ENCODE peak calls at places on chromosomes 16 and 17, in five cellular contexts. Y is colonic mucosa; S is trophoblast cell; P is effector memory CD4-positive, alpha-beta T cell; U is tibial artery. A is an unnamed sample.

GRCh38 chr17:43907425-43907981 is at the start of gene MPP2:
- DNase-seq in Y (peak; percentile 67), S (peak; percentile 47), P (peak; percentile 36), U (peak; percentile 85), A (peak; percentile 24)

GRCh38 chr17:29576214-29577008 is 7.9 kb downstream of the TP53I13 start:
- DNase-seq in Y (peak; percentile 17), S (no peak), P (no peak), U (peak; percentile 64), A (no peak)

GRCh38 chr17:40320771-40321501 is 12.0 kb downstream of the RARA start:
- DNase-seq in Y (peak; percentile 57), S (no peak), P (peak; percentile 65), U (peak; percentile 93), A (no peak)

GRCh38 chr17:9924735-9925191 is 19.7 kb upstream of the RCVRN start:
- DNase-seq in Y (no peak), S (peak; percentile 93), P (no peak), U (no peak), A (peak; percentile 37)

GRCh38 chr17:68195667-68196393 is 52.0 kb upstream of the AMZ2 start:
- DNase-seq in Y (no peak), S (peak; percentile 37), P (no peak), U (no peak), A (no peak)

GRCh38 chr16:23587726-23588125 is 8.4 kb downstream of the NDUFAB1 start:
- DNase-seq in Y (no peak), S (no peak), P (no peak), U (no peak), A (no peak)

GRCh38 chr17:70138309-70138865 is 30.9 kb upstream of the KCNJ2 start:
- DNase-seq in Y (no peak), S (peak; percentile 67), P (no peak), U (no peak), A (no peak)

GRCh38 chr17:78617371-78618061 is 40.3 kb upstream of the DNAH17 start:
- DNase-seq in Y (no peak), S (no peak), P (no peak), U (peak; percentile 68), A (no peak)

GRCh38 chr17:15332338-15332737 is 9.1 kb downstream of the TEKT3 start:
- DNase-seq in Y (no peak), S (no peak), P (no peak), U (no peak), A (no peak)

GRCh38 chr17:15657868-15658775 is 26.0 kb downstream of the TRIM16 start:
- DNase-seq in Y (no peak), S (peak; percentile 82), P (no peak), U (no peak), A (no peak)

GRCh38 chr16:19179890-19180490 is 11.9 kb downstream of the SYT17 start:
- DNase-seq in Y (peak; percentile 71), S (peak; percentile 63), P (no peak), U (peak; percentile 72), A (peak; percentile 73)

GRCh38 chr16:56514845-56515244 is 5.0 kb downstream of the BBS2 start:
- DNase-seq in Y (no peak), S (no peak), P (no peak), U (no peak), A (no peak)

DNA sequence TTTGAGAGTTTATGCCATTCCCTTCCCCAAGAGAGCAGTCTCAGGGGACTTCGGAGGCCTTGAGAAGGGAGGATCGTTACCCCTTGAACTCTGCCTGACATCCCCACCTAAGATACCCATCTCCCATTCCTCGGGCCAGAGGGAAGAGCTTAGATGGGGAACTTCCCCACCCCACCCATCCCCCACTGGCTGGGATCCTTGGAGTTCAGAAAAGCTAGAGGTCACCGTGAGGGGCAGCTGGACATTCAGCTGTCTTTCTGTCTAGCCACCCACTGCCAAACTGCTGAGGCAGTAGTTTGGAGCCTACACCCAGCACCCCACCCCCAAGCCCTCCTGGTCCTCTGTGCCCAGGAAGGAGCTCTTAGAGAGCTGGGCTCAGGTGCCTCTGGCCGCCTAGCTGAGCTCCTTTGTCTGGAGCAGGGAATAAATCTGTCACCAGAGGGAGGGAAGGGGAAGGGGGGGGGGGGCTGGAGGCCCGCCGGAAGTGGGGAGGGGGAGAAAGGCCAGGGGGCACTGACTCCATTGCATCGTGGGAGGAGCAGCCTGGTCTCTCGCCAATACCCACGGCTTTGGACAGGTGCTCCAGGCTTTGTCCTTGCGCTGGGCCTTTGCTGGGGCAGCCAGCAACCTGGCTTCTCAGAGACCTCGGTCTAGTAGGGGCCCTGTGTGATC is 1.0 kb downstream of the HSD11B2 start:
- DNase-seq in Y (peak; percentile 59), S (no peak), P (no peak), U (no peak), A (no peak)
- H3K27ac ChIP-seq in Y (peak overlapping the region; percentile 87), S (no peak overlapping the region), P (no peak overlapping the region), U (peak overlapping the region; percentile 53), A (no peak overlapping the region)

DNA sequence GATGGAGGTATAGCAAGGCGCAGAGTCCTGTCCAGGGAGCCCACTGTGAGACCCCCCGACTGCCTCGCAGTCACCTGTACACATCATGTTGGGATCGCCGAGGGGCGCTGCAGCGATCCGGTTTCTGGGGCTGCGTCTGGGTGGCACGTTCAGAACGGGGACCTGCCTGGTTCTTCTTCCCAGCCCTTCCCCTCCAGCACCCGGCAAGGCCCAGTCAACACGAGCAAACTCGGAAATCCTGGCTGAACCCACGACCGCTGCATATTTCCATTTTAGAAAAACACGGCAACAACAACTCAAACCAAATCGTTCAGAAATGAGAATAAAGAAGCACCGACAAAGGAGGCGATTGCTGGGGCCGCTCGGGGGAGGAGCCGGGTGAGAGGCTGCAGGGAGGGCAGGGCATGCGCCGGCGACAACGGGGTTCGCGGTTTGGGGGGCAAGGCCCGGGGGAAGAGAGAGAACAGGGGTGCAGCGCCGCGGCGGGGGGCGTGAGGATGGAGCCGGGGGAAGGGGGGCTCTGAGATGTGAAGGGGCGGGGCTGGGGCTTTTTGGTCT is 597 bp downstream of the HSDL1 start:
- DNase-seq in Y (peak; percentile 45), S (peak; percentile 44), P (peak; percentile 36), U (no peak), A (no peak)
- H3K27ac ChIP-seq in Y (peak overlapping the region; percentile 65), S (peak overlapping the region; percentile 49), P (peak overlapping the region; percentile 74), U (peak overlapping the region; percentile 77), A (peak overlapping the region; percentile 60)

DNA sequence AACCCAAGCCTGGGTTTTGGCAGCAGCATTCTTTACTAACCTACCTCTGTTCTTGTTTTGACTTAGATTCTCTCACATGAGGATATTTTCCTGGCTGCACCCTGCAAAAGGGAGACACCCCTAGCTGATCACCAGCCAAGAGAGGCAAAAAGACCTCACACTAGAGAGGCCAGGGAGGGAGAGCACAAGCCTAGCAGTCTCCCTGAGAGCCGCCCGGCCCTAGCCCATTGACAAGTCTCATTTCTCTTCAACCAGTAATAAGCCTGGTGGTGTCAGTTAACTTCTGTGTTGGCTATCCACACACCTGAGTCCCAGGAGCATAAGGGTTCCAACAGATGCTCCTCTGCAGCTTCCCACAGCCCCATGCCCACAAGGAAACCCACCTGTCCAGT is 18.5 kb upstream of the SREBF1 start:
- DNase-seq in Y (no peak), S (no peak), P (no peak), U (no peak), A (no peak)
- H3K27ac ChIP-seq in Y (no peak overlapping the region), S (no peak overlapping the region), P (no peak overlapping the region), U (peak overlapping the region; percentile 74), A (no peak overlapping the region)

GRCh38 chr17:81392909-81393654 is 2.2 kb upstream of the BAHCC1 start:
- DNase-seq in Y (no peak), S (peak; percentile 33), P (no peak), U (no peak), A (peak; percentile 13)
- H3K27ac ChIP-seq in Y (peak overlapping the region; percentile 90), S (peak overlapping the region; percentile 65), P (no peak overlapping the region), U (peak overlapping the region; percentile 91), A (peak overlapping the region; percentile 63)

GRCh38 chr17:38738686-38739085 is 8.5 kb downstream of the CISD3 start:
- DNase-seq in Y (no peak), S (no peak), P (no peak), U (no peak), A (no peak)

GRCh38 chr17:38739305-38739704 is 8.8 kb downstream of the PCGF2 start:
- DNase-seq in Y (no peak), S (no peak), P (no peak), U (no peak), A (no peak)

GRCh38 chr17:38741443-38741842 is 6.7 kb downstream of the PCGF2 start:
- DNase-seq in Y (no peak), S (no peak), P (no peak), U (no peak), A (no peak)

GRCh38 chr17:38740806-38741205 is 7.3 kb downstream of the PCGF2 start:
- DNase-seq in Y (no peak), S (no peak), P (no peak), U (no peak), A (no peak)

DNA sequence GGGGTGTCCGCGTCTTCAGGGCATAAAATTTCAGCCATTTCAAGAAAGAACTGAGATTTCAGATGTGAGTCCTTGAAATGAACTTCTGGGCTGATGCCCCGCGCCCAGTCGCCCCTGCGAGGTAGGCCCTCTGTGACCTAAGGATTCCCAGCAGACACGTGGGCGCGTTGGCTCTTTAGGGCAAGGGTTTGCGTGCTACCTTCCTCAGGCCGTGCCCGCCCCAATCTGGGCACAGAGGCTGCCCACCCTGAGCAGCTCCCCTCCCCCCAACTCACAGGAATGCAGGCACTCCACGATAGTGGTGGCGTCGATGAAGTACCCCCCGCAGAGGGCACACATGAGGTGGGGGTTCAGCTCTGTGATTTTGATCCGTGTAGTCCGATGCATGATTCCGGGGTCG is 8.1 kb downstream of the PCGF2 start:
- DNase-seq in Y (no peak), S (no peak), P (no peak), U (no peak), A (no peak)
- H3K27ac ChIP-seq in Y (no peak overlapping the region), S (no peak overlapping the region), P (no peak overlapping the region), U (no peak overlapping the region), A (no peak overlapping the region)

GRCh38 chr17:49832840-49833599 is 14.8 kb downstream of the TAC4 start:
- DNase-seq in Y (no peak), S (no peak), P (no peak), U (no peak), A (no peak)
- H3K27ac ChIP-seq in Y (no peak overlapping the region), S (no peak overlapping the region), P (no peak overlapping the region), U (no peak overlapping the region), A (no peak overlapping the region)

DNA sequence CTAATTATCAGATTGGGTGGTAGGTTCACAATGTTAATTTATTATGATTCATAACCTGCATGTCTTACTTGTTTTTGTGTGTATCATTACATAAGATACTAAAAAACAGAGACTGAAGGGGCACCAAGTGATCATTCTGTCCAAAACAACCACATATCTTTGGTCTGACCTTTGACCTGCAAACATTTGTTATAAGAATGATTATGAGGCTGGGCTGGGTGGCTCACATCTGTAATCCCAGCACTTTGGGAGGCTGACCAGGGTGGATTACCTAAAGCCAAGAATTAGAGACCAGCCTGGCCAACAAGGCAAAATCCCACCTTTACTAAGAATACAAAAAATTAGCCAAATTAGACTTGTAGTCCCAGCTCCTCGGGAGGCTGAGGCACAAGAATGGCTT is 116.4 kb downstream of the SPAG9 start:
- DNase-seq in Y (no peak), S (no peak), P (no peak), U (no peak), A (no peak)
- H3K27ac ChIP-seq in Y (no peak overlapping the region), S (no peak overlapping the region), P (no peak overlapping the region), U (no peak overlapping the region), A (no peak overlapping the region)

GRCh38 chr17:41418116-41418860 is 6.1 kb downstream of the KRT37 start:
- DNase-seq in Y (no peak), S (no peak), P (no peak), U (no peak), A (no peak)

GRCh38 chr17:41420134-41420533 is 4.3 kb downstream of the KRT37 start:
- DNase-seq in Y (no peak), S (no peak), P (no peak), U (no peak), A (no peak)

GRCh38 chr17:41419712-41420111 is 4.7 kb downstream of the KRT37 start:
- DNase-seq in Y (no peak), S (no peak), P (no peak), U (no peak), A (no peak)

GRCh38 chr17:41421617-41422016 is 2.8 kb downstream of the KRT37 start:
- DNase-seq in Y (no peak), S (no peak), P (no peak), U (no peak), A (no peak)

GRCh38 chr17:41421116-41421515 is 3.3 kb downstream of the KRT37 start:
- DNase-seq in Y (no peak), S (peak; percentile 90), P (no peak), U (no peak), A (no peak)
- H3K27ac ChIP-seq in Y (no peak overlapping the region), S (no peak overlapping the region), P (no peak overlapping the region), U (no peak overlapping the region), A (no peak overlapping the region)